ENCODE peak calls at places on chromosomes 12 and 14, in ten cellular contexts. Y is ovary, E is A549, D is transverse colon, T is stomach, M is suprapubic skin, C is esophagus muscularis mucosa, X is tibial nerve, G is SK-N-SH, S is GM12878. Z is an unnamed sample.

GRCh38 chr14:20866963-20867362 is 24.2 kb upstream of the RNASE3 start:
- DNase-seq in D (no peak), M (no peak), G (no peak), X (no peak), S (no peak), C (no peak), Y (no peak), E (peak; percentile 27), T (no peak), Z (no peak)

GRCh38 chr12:116166306-116166705 is 111.2 kb downstream of the MED13L start:
- DNase-seq in G (no peak), X (no peak), M (no peak), T (no peak), S (no peak), D (no peak), C (no peak), E (no peak), Y (no peak), Z (no peak)

GRCh38 chr12:124394462-124395128 is 99.7 kb downstream of the RFLNA start:
- DNase-seq in M (no peak), E (peak; percentile 61), G (no peak), S (no peak), T (no peak), Y (no peak), C (no peak), X (no peak), D (no peak), Z (no peak)

GRCh38 chr14:93543766-93544165 is 113.0 kb downstream of the UNC79 start:
- DNase-seq in Y (no peak), X (no peak), T (no peak), S (no peak), M (no peak), E (peak; percentile 32), C (no peak), G (peak; percentile 42), D (no peak), Z (no peak)

GRCh38 chr14:37237094-37237493 is 39.4 kb downstream of the MIPOL1 start:
- DNase-seq in E (no peak), M (no peak), X (no peak), D (no peak), T (no peak), S (no peak), Y (no peak), G (no peak), C (no peak), Z (no peak)

GRCh38 chr14:53355581-53356112 is 202.5 kb upstream of the DDHD1 start:
- DNase-seq in S (no peak), E (peak; percentile 40), Y (no peak), C (no peak), M (no peak), X (no peak), T (no peak), G (no peak), D (no peak), Z (no peak)

GRCh38 chr14:79278798-79279644 is 932.3 kb downstream of the DIO2 start:
- DNase-seq in G (peak; percentile 82), S (no peak), X (peak; percentile 39), C (no peak), D (peak; percentile 82), M (peak; percentile 67), Y (peak; percentile 21), E (peak; percentile 73), T (peak; percentile 84), Z (peak; percentile 93)

GRCh38 chr12:3409662-3410061 is 81.3 kb upstream of the PRMT8 start:
- DNase-seq in M (no peak), G (no peak), C (no peak), E (no peak), S (no peak), X (no peak), T (no peak), D (no peak), Y (no peak), Z (no peak)

GRCh38 chr14:58637040-58637390 is 747 bp upstream of the DACT1 start:
- DNase-seq in D (peak; percentile 62), M (peak; percentile 81), X (peak; percentile 35), S (no peak), Y (peak; percentile 57), E (peak; percentile 50), G (no peak), T (peak; percentile 54), C (peak; percentile 93), Z (peak; percentile 80)

GRCh38 chr14:55333785-55334485 is 62.7 kb downstream of the FBXO34 start:
- DNase-seq in S (no peak), M (no peak), T (no peak), X (no peak), Y (no peak), E (no peak), C (no peak), D (no peak), G (no peak), Z (no peak)

GRCh38 chr12:2959508-2960431 is 573 bp downstream of the TEAD4 start:
- DNase-seq in E (peak; percentile 67), S (no peak), M (peak; percentile 73), X (peak; percentile 10), D (peak; percentile 43), C (no peak), T (peak; percentile 30), G (peak; percentile 88), Y (peak; percentile 64), Z (peak; percentile 77)

DNA sequence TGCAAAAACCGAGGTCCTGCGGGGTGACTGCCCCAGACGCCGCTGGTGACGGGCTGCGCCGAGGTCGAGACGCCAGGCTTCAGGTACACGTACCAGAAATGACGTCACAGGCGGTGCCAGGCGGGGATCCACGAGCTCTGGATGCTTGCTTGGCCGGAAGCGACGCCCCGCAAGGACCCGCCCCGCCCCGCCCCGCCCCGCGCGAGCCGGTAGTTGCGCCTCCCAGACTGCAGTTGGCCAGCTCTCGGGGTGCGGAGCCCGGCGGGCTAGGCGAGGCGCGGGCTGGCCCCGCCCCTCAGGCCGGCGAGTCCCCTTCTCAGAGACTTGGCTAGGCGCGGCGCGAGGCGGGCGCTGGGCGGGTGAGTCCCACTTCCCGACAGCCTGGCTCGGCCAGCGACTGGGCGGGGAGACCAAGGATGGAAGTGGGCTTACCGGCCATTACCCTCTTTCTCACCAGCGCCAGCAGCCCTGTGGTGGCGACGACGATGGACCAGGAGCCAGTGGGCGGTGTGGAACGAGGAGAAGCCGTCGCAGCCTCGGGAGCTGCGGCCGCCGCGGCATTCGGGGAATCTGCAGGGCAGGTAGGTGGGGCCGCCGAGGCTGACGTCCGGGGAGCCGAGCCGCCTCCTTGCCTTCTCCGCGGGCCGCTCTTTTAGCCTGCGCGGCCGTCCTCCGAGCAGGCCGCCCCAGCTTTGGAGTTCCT is at the start of gene FAM177A1:
- DNase-seq in M (peak; percentile 99), G (peak; percentile 98), Y (peak; percentile 97), D (peak; percentile 100), E (peak; percentile 98), T (peak; percentile 99), S (peak; percentile 78), C (peak; percentile 100), X (peak; percentile 95), Z (peak; percentile 99)
- H3K4me1 ChIP-seq in M (peaks cover 27% of the 10 kb centered on the region), G (peaks cover 15% of the 10 kb centered on the region), Y (no peaks in the 10 kb centered on the region), D (peaks cover 50% of the 10 kb centered on the region), E (peaks cover 42% of the 10 kb centered on the region), T (peaks cover 15% of the 10 kb centered on the region), S (peaks cover 6% of the 10 kb centered on the region), C (peaks cover 29% of the 10 kb centered on the region), X (no peaks in the 10 kb centered on the region), Z (peaks cover 27% of the 10 kb centered on the region)

GRCh38 chr12:25767613-25768012 is 190.9 kb upstream of the RASSF8 start:
- DNase-seq in S (no peak), Y (no peak), D (no peak), E (no peak), C (no peak), G (no peak), M (no peak), X (no peak), T (no peak), Z (no peak)
- TF ChIP-seq EP300 in S (no peak), Y (no peak), D (no peak), E (no peak), C (no peak), G (peak; percentile 40), M (no peak), X (no peak), T (no peak), Z (no peak)

DNA sequence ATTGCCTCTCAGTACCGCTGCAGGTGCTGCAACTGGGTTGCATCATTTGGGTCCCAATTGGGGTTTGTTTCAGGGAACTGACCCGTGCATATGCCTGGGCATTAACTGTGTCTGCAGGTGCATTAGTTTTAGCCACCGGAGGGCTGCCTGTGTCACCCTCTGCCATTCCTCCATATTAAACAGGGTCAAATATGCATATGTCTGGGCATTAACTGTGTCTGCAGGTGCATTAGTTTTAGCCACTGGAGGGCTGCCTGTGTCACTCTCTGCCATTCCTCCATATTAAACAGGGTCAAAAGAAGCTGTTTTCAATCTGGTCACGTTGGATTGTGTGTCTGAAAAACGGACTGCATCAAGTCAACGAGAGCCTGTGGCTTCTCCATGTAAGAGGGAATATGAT is 1317.0 kb downstream of the TMEM121 start:
- DNase-seq in X (no peak), D (no peak), T (no peak), G (no peak), E (no peak), M (no peak), S (no peak), C (no peak), Y (no peak), Z (no peak)
- TF ChIP-seq CTCF in X (no peak), D (no peak), T (no peak), G (no peak), E (no peak), M (no peak), S (peak; percentile 47), C (no peak), Y (no peak), Z (no peak)

GRCh38 chr12:57460457-57461325 is 1.1 kb downstream of the GLI1 start:
- DNase-seq in D (no peak), M (no peak), E (peak; percentile 85), X (no peak), G (peak; percentile 63), S (no peak), T (no peak), C (no peak), Y (peak; percentile 57), Z (no peak)

GRCh38 chr12:57459055-57459749 is 383 bp upstream of the GLI1 start:
- DNase-seq in E (peak; percentile 98), X (peak; percentile 97), D (peak; percentile 95), C (peak; percentile 97), M (peak; percentile 96), Y (peak; percentile 93), T (peak; percentile 94), S (peak; percentile 80), G (peak; percentile 85), Z (peak; percentile 96)

GRCh38 chr12:57456737-57457490 is 1.8 kb downstream of the INHBE start:
- DNase-seq in S (no peak), G (no peak), T (no peak), E (no peak), X (no peak), D (no peak), Y (no peak), C (no peak), M (no peak), Z (no peak)

GRCh38 chr12:57459750-57460400 is at the start of gene GLI1:
- DNase-seq in G (peak; percentile 82), E (peak; percentile 59), M (no peak), T (no peak), Y (no peak), D (no peak), C (no peak), S (no peak), X (peak; percentile 41), Z (no peak)

DNA sequence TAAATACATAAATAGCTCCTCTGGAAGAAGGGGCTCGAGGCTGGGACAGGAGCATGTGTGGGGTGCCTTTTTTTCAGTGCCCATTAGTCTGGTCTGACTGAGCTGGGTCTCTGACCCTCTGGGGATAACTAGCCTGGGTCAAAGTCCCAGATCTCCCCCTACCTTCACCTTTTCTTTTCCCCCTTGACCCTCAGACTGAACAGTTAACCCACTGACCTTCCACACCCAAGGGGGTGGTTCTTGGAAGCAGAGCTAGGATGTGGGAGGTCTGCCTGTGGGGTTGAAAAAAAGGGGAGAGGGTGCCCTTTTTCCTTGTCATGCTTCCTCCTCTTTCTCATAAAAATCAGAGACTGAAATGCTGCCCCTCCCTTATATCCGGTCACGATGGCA is 925 bp upstream of the GLI1 start:
- DNase-seq in C (no peak), G (no peak), S (no peak), D (no peak), Y (no peak), X (no peak), E (no peak), M (no peak), T (no peak), Z (no peak)
- H3K4me1 ChIP-seq in C (peaks cover 23% of the 10 kb centered on the region), G (no peaks in the 10 kb centered on the region), S (peaks cover 30% of the 10 kb centered on the region), D (peaks cover 46% of the 10 kb centered on the region), Y (peaks cover 7% of the 10 kb centered on the region), X (no peaks in the 10 kb centered on the region), E (peaks cover 57% of the 10 kb centered on the region), M (peaks cover 51% of the 10 kb centered on the region), T (peaks cover 50% of the 10 kb centered on the region), Z (peaks cover 8% of the 10 kb centered on the region)